ENCODE peak calls at places on chromosomes 1 and 21, in seven cellular contexts. One of them, this sample, is unnamed.

GRCh38 chr1:37865348-37866119 is 6.1 kb upstream of the MTF1 start:
- DNase-seq in pancreas: no peak
- DNase-seq in T-helper 2 cell: no peak
- DNase-seq in nephron progenitor cell: no peak
- DNase-seq in Daoy: peak; percentile 72
- DNase-seq in immature natural killer cell: no peak
- DNase-seq in astrocyte of the hippocampus: peak; percentile 15
- DNase-seq in this sample: no peak

GRCh38 chr1:22121421-22121911 is 21.4 kb downstream of the WNT4 start:
- DNase-seq in pancreas: no peak
- DNase-seq in T-helper 2 cell: no peak
- DNase-seq in nephron progenitor cell: no peak
- DNase-seq in Daoy: no peak
- DNase-seq in immature natural killer cell: no peak
- DNase-seq in astrocyte of the hippocampus: no peak
- DNase-seq in this sample: no peak

GRCh38 chr1:214213136-214213535 is 67.8 kb upstream of the SMYD2 start:
- DNase-seq in pancreas: no peak
- DNase-seq in T-helper 2 cell: no peak
- DNase-seq in nephron progenitor cell: no peak
- DNase-seq in Daoy: no peak
- DNase-seq in immature natural killer cell: no peak
- DNase-seq in astrocyte of the hippocampus: peak; percentile 31
- DNase-seq in this sample: no peak

GRCh38 chr1:186008920-186009737 is 274.9 kb downstream of the HMCN1 start:
- DNase-seq in pancreas: no peak
- DNase-seq in T-helper 2 cell: no peak
- DNase-seq in nephron progenitor cell: no peak
- DNase-seq in Daoy: no peak
- DNase-seq in immature natural killer cell: no peak
- DNase-seq in astrocyte of the hippocampus: peak; percentile 33
- DNase-seq in this sample: no peak

GRCh38 chr1:155207578-155208405 is at the start of gene THBS3:
- DNase-seq in pancreas: no peak
- DNase-seq in T-helper 2 cell: no peak
- DNase-seq in nephron progenitor cell: peak; percentile 52
- DNase-seq in Daoy: peak; percentile 38
- DNase-seq in immature natural killer cell: no peak
- DNase-seq in astrocyte of the hippocampus: peak; percentile 91
- DNase-seq in this sample: peak; percentile 77

GRCh38 chr1:10536133-10536768 is 61.5 kb downstream of the PEX14 start:
- DNase-seq in pancreas: no peak
- DNase-seq in T-helper 2 cell: no peak
- DNase-seq in nephron progenitor cell: no peak
- DNase-seq in Daoy: no peak
- DNase-seq in immature natural killer cell: no peak
- DNase-seq in astrocyte of the hippocampus: no peak
- DNase-seq in this sample: no peak

GRCh38 chr21:45530423-45531113 is 11.7 kb downstream of the SLC19A1 start:
- DNase-seq in pancreas: peak; percentile 50
- DNase-seq in T-helper 2 cell: no peak
- DNase-seq in nephron progenitor cell: no peak
- DNase-seq in Daoy: no peak
- DNase-seq in immature natural killer cell: no peak
- DNase-seq in astrocyte of the hippocampus: no peak
- DNase-seq in this sample: no peak

GRCh38 chr1:182087951-182088350 is 26.4 kb upstream of the ZNF648 start:
- DNase-seq in pancreas: no peak
- DNase-seq in T-helper 2 cell: peak; percentile 26
- DNase-seq in nephron progenitor cell: no peak
- DNase-seq in Daoy: no peak
- DNase-seq in immature natural killer cell: no peak
- DNase-seq in astrocyte of the hippocampus: peak; percentile 53
- DNase-seq in this sample: no peak

GRCh38 chr1:235054466-235054865 is 74.2 kb downstream of the TOMM20 start:
- DNase-seq in pancreas: no peak
- DNase-seq in T-helper 2 cell: no peak
- DNase-seq in nephron progenitor cell: no peak
- DNase-seq in Daoy: no peak
- DNase-seq in immature natural killer cell: no peak
- DNase-seq in astrocyte of the hippocampus: no peak
- DNase-seq in this sample: no peak

GRCh38 chr1:20078166-20078565 is 8.2 kb downstream of the PLA2G5 start:
- DNase-seq in pancreas: no peak
- DNase-seq in T-helper 2 cell: no peak
- DNase-seq in nephron progenitor cell: no peak
- DNase-seq in Daoy: no peak
- DNase-seq in immature natural killer cell: no peak
- DNase-seq in astrocyte of the hippocampus: no peak
- DNase-seq in this sample: no peak

GRCh38 chr1:178932552-178932906 is 61.7 kb upstream of the ANGPTL1 start:
- DNase-seq in pancreas: no peak
- DNase-seq in T-helper 2 cell: no peak
- DNase-seq in nephron progenitor cell: no peak
- DNase-seq in Daoy: no peak
- DNase-seq in immature natural killer cell: no peak
- DNase-seq in astrocyte of the hippocampus: no peak
- DNase-seq in this sample: no peak

GRCh38 chr1:30378023-30378596 is 345.3 kb downstream of the MATN1 start:
- DNase-seq in pancreas: no peak
- DNase-seq in T-helper 2 cell: no peak
- DNase-seq in nephron progenitor cell: no peak
- DNase-seq in Daoy: no peak
- DNase-seq in immature natural killer cell: no peak
- DNase-seq in astrocyte of the hippocampus: no peak
- DNase-seq in this sample: no peak

GRCh38 chr1:116201921-116202320 is 90.7 kb downstream of the MAB21L3 start:
- DNase-seq in pancreas: no peak
- DNase-seq in T-helper 2 cell: no peak
- DNase-seq in nephron progenitor cell: no peak
- DNase-seq in Daoy: no peak
- DNase-seq in immature natural killer cell: no peak
- DNase-seq in astrocyte of the hippocampus: peak; percentile 29
- DNase-seq in this sample: no peak

GRCh38 chr1:201149400-201149799 is 4.9 kb downstream of the TMEM9 start:
- DNase-seq in pancreas: no peak
- DNase-seq in T-helper 2 cell: no peak
- DNase-seq in nephron progenitor cell: no peak
- DNase-seq in Daoy: peak; percentile 22
- DNase-seq in immature natural killer cell: no peak
- DNase-seq in astrocyte of the hippocampus: peak; percentile 29
- DNase-seq in this sample: no peak

GRCh38 chr21:42859891-42860230 is 19.5 kb downstream of the WDR4 start:
- DNase-seq in pancreas: no peak
- DNase-seq in T-helper 2 cell: no peak
- DNase-seq in nephron progenitor cell: no peak
- DNase-seq in Daoy: no peak
- DNase-seq in immature natural killer cell: no peak
- DNase-seq in astrocyte of the hippocampus: no peak
- DNase-seq in this sample: no peak

GRCh38 chr1:167529829-167530474 is 11.6 kb upstream of the CD247 start:
- DNase-seq in pancreas: no peak
- DNase-seq in T-helper 2 cell: no peak
- DNase-seq in nephron progenitor cell: no peak
- DNase-seq in Daoy: no peak
- DNase-seq in immature natural killer cell: no peak
- DNase-seq in astrocyte of the hippocampus: no peak
- DNase-seq in this sample: no peak

GRCh38 chr1:1196431-1197187 is 9.8 kb downstream of the TNFRSF18 start:
- DNase-seq in pancreas: no peak
- DNase-seq in T-helper 2 cell: no peak
- DNase-seq in nephron progenitor cell: peak; percentile 3
- DNase-seq in Daoy: no peak
- DNase-seq in immature natural killer cell: no peak
- DNase-seq in astrocyte of the hippocampus: no peak
- DNase-seq in this sample: no peak